ENCODE peak calls at places on chromosomes 3 and 15, in five cellular contexts. P, Z, D, Q and S are unnamed samples.

GRCh38 chr3:168847293-168847883 is 751.7 kb upstream of the GOLIM4 start:
- DNase-seq in P (peak), Z (no peak), D (peak), Q (peak), S (peak)

GRCh38 chr3:156176048-156176447 is 55.7 kb downstream of the KCNAB1 start:
- DNase-seq in P (no peak), Z (no peak), D (no peak), Q (no peak), S (no peak)

GRCh38 chr3:129050556-129051295 is 9.9 kb upstream of the GP9 start:
- DNase-seq in P (no peak), Z (peak), D (no peak), Q (no peak), S (no peak)

GRCh38 chr3:4736284-4736861 is 242.9 kb upstream of the BHLHE40 start:
- DNase-seq in P (no peak), Z (no peak), D (no peak), Q (peak), S (peak)

GRCh38 chr15:66292261-66293084 is 895 bp upstream of the DIS3L start:
- DNase-seq in P (no peak), Z (no peak), D (no peak), Q (no peak), S (no peak)

GRCh38 chr3:72405943-72406585 is 442.2 kb downstream of the SHQ1 start:
- DNase-seq in P (no peak), Z (no peak), D (no peak), Q (peak), S (no peak)

GRCh38 chr3:182789371-182789770 is 3.9 kb upstream of the ATP11B start:
- DNase-seq in P (no peak), Z (no peak), D (no peak), Q (no peak), S (no peak)

GRCh38 chr3:184759666-184760200 is 47.9 kb upstream of the MAGEF1 start:
- DNase-seq in P (no peak), Z (no peak), D (no peak), Q (no peak), S (no peak)

GRCh38 chr15:101246824-101247745 is 4.8 kb downstream of the CHSY1 start:
- DNase-seq in P (no peak), Z (no peak), D (no peak), Q (no peak), S (no peak)

GRCh38 chr3:97935842-97936241 is 36.4 kb downstream of the RIOX2 start:
- DNase-seq in P (no peak), Z (no peak), D (no peak), Q (no peak), S (no peak)

GRCh38 chr3:167864559-167864887 is 129.0 kb downstream of the SERPINI1 start:
- DNase-seq in P (no peak), Z (no peak), D (no peak), Q (peak), S (no peak)

GRCh38 chr3:46162975-46163550 is 45.0 kb downstream of the CCR1 start:
- DNase-seq in P (no peak), Z (no peak), D (no peak), Q (no peak), S (no peak)

GRCh38 chr3:17942856-17943255 is 200.4 kb upstream of the TBC1D5 start:
- DNase-seq in P (peak), Z (no peak), D (no peak), Q (no peak), S (no peak)

GRCh38 chr3:143179603-143180002 is 60.0 kb downstream of the CHST2 start:
- DNase-seq in P (no peak), Z (no peak), D (no peak), Q (no peak), S (no peak)

GRCh38 chr3:58178528-58179234 is 32.1 kb downstream of the DNASE1L3 start:
- DNase-seq in P (no peak), Z (no peak), D (no peak), Q (no peak), S (no peak)

GRCh38 chr3:188792788-188793187 is 379.0 kb upstream of the TPRG1 start:
- DNase-seq in P (no peak), Z (no peak), D (no peak), Q (peak), S (peak)

GRCh38 chr15:58777107-58777506 is 6.0 kb downstream of the MINDY2 start:
- DNase-seq in P (no peak), Z (no peak), D (no peak), Q (no peak), S (no peak)

GRCh38 chr3:50542177-50543034 is 25.1 kb downstream of the C3orf18 start:
- DNase-seq in P (peak), Z (peak), D (peak), Q (peak), S (peak)

GRCh38 chr15:77002436-77002835 is 7.5 kb downstream of the PSTPIP1 start:
- DNase-seq in P (no peak), Z (no peak), D (no peak), Q (no peak), S (no peak)

GRCh38 chr3:184593923-184594303 is 32.3 kb downstream of the EPHB3 start:
- DNase-seq in P (no peak), Z (no peak), D (no peak), Q (no peak), S (no peak)

GRCh38 chr3:150743508-150743907 is 19.5 kb downstream of the SIAH2 start:
- DNase-seq in P (no peak), Z (no peak), D (no peak), Q (no peak), S (no peak)

GRCh38 chr15:78065973-78066946 is 11.3 kb downstream of the TBC1D2B start:
- DNase-seq in P (no peak), Z (no peak), D (no peak), Q (no peak), S (no peak)

GRCh38 chr3:13480340-13481318 is 523 bp downstream of the HDAC11 start:
- DNase-seq in P (peak), Z (peak), D (no peak), Q (peak), S (peak)

GRCh38 chr3:174488527-174488926 is 370.6 kb upstream of the NAALADL2 start:
- DNase-seq in P (no peak), Z (no peak), D (no peak), Q (no peak), S (no peak)

GRCh38 chr15:29688981-29689723 is 133.1 kb downstream of the TJP1 start:
- DNase-seq in P (no peak), Z (no peak), D (no peak), Q (no peak), S (no peak)

GRCh38 chr3:113844622-113845222 is 6.1 kb downstream of the GRAMD1C start:
- DNase-seq in P (peak), Z (no peak), D (no peak), Q (no peak), S (peak)

GRCh38 chr15:39869251-39869650 is 50.8 kb downstream of the GPR176 start:
- DNase-seq in P (no peak), Z (no peak), D (no peak), Q (no peak), S (no peak)

GRCh38 chr3:28907616-28908015 is 373.3 kb upstream of the RBMS3 start:
- DNase-seq in P (no peak), Z (no peak), D (no peak), Q (no peak), S (no peak)

GRCh38 chr3:98602078-98602678 is 8.8 kb upstream of the CPOX start:
- DNase-seq in P (peak), Z (no peak), D (no peak), Q (peak), S (no peak)

GRCh38 chr3:28745904-28746617 is 397.4 kb upstream of the AZI2 start:
- DNase-seq in P (no peak), Z (no peak), D (no peak), Q (peak), S (no peak)

GRCh38 chr3:43041517-43041916 is 62.4 kb downstream of the GASK1A start:
- DNase-seq in P (no peak), Z (no peak), D (no peak), Q (no peak), S (no peak)